ENCODE peak calls at places on chromosomes 6 and 20, in eight cellular contexts. M, H, S, Q, J, A, L and D are unnamed samples.

GRCh38 chr6:147508073-147508870 is at the start of gene SAMD5:
- DNase-seq in M (peak), H (peak), S (no peak), Q (peak), J (peak), A (peak), L (peak), D (peak)

GRCh38 chr6:147213772-147214171 is 9.6 kb downstream of the STXBP5 start:
- DNase-seq in M (no peak), H (no peak), S (no peak), Q (no peak), J (no peak), A (no peak), L (no peak), D (no peak)

GRCh38 chr6:110325197-110325596 is 33.0 kb downstream of the METTL24 start:
- DNase-seq in M (peak), H (no peak), S (no peak), Q (no peak), J (peak), A (peak), L (no peak), D (no peak)

GRCh38 chr6:80003841-80004198 is 629 bp upstream of the TTK start:
- DNase-seq in M (peak), H (no peak), S (peak), Q (peak), J (no peak), A (no peak), L (peak), D (no peak)

GRCh38 chr20:43975096-43975768 is 60.6 kb downstream of the TOX2 start:
- DNase-seq in M (no peak), H (no peak), S (no peak), Q (no peak), J (peak), A (no peak), L (no peak), D (peak)

GRCh38 chr20:59405819-59406218 is 105.4 kb downstream of the EDN3 start:
- DNase-seq in M (no peak), H (no peak), S (no peak), Q (no peak), J (no peak), A (no peak), L (no peak), D (no peak)

GRCh38 chr6:140871911-140872310 is 1260.8 kb upstream of the GJE1 start:
- DNase-seq in M (no peak), H (no peak), S (no peak), Q (no peak), J (peak), A (no peak), L (no peak), D (no peak)

GRCh38 chr20:48184229-48184628 is 398.9 kb upstream of the SULF2 start:
- DNase-seq in M (no peak), H (no peak), S (no peak), Q (no peak), J (no peak), A (no peak), L (no peak), D (no peak)

GRCh38 chr20:32155017-32155965 is 45.8 kb downstream of the TM9SF4 start:
- DNase-seq in M (peak), H (peak), S (peak), Q (peak), J (peak), A (peak), L (peak), D (peak)

GRCh38 chr6:48389146-48390043 is 278.4 kb upstream of the PTCHD4 start:
- DNase-seq in M (peak), H (no peak), S (no peak), Q (no peak), J (no peak), A (no peak), L (no peak), D (no peak)

GRCh38 chr6:95203153-95203754 is 374.1 kb upstream of the MANEA start:
- DNase-seq in M (no peak), H (peak), S (no peak), Q (no peak), J (peak), A (peak), L (no peak), D (no peak)

GRCh38 chr6:163313981-163314380 is 100.5 kb upstream of the QKI start:
- DNase-seq in M (no peak), H (no peak), S (no peak), Q (no peak), J (no peak), A (no peak), L (no peak), D (no peak)

GRCh38 chr6:16761469-16762264 is 407 bp upstream of the ATXN1 start:
- DNase-seq in M (peak), H (peak), S (peak), Q (peak), J (peak), A (peak), L (peak), D (peak)
- TF ChIP-seq POLR2A in M (peak), H (no peak), S (no peak), Q (no peak), J (peak), A (peak), L (no peak), D (no peak)

DNA sequence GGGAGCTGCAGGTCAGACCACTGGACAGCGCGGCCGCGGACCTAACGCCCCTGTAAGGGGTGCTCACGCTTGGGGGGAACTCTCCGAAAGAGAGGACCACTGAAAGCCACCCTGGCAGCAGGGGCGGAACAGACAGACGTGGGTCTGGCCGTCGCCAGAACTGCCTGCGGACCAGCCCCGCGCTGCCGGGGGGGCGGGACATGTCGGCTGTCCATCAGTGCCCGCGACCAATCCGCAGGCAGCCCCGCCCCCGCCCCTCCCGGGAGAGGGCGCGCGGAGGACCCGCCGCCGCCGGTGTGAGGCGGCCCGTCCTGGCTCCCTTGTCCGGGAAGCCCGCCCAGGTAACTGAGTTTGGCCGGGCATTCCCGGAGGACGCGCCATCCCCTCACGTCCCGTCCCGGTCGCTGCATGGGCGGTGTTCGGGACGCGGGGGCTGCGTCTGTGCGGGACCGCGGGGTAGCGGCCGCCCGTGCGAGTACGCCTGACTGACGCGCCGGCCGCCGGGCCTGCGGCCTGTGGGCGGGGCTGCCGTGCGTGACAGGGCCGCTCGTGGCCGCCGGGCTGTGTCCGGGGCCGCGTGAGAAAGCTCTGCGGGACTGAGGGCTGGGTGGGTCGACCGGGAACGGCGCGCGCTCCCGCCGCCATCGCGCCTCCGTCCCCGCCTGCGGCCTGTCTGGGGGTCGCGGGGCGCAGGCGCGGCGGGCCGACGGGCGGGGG is 490 bp upstream of the PLCG1 start:
- DNase-seq in M (peak), H (peak), S (peak), Q (peak), J (peak), A (peak), L (peak), D (peak)
- TF ChIP-seq POLR2A in M (peak), H (peak), S (no peak), Q (peak), J (peak), A (peak), L (peak), D (peak)

GRCh38 chr6:12058164-12058926 is 46.2 kb downstream of the HIVEP1 start:
- DNase-seq in M (no peak), H (no peak), S (no peak), Q (no peak), J (no peak), A (peak), L (no peak), D (no peak)

GRCh38 chr6:12064538-12064937 is 52.4 kb downstream of the HIVEP1 start:
- DNase-seq in M (no peak), H (no peak), S (no peak), Q (no peak), J (no peak), A (no peak), L (no peak), D (no peak)

GRCh38 chr6:12064125-12064524 is 52.0 kb downstream of the HIVEP1 start:
- DNase-seq in M (no peak), H (no peak), S (no peak), Q (no peak), J (peak), A (no peak), L (no peak), D (no peak)

GRCh38 chr6:12062605-12063004 is 50.5 kb downstream of the HIVEP1 start:
- DNase-seq in M (no peak), H (no peak), S (no peak), Q (no peak), J (no peak), A (no peak), L (no peak), D (no peak)

DNA sequence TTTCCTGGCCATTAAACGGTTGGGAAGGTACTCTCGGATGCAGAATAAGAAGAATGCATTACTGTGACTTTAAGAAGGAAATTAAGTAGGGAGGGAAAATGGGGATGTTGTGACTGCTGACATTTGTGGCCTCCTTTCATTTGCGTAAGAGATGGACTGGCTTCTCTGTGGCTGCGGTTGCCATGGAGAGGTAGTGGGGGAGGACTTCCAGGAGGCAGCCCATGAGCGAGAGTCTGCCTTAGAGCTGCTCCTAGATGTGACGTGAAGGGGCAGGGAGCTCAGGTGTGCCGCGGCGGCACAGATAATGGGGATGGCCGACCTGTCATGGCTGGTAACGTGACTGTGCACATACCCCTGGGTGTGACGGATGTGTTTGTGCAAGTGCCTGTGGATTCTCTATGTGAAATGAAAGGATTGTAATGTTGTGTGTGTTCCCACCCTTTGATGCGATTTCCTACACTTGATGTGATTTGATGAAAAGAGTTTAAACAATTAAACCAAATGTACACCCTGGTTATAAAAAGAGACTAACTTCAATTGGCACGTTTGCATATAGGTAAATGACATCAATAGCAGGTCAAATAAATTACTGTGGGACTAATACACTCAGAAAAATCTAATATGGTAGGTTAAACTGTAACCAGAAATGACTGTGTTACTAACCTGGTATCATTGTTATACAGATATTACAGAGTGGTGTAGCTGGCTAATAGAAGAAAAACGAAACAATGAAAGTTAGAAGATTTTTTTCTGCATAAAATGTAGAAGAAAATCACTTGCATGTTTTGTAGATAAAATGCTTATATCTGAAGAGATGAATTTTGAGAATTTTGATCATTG is 48.9 kb downstream of the HIVEP1 start:
- DNase-seq in M (peak), H (no peak), S (peak), Q (peak), J (peak), A (peak), L (no peak), D (peak)
- TF ChIP-seq POLR2A in M (no peak), H (no peak), S (no peak), Q (no peak), J (no peak), A (no peak), L (no peak), D (no peak)

GRCh38 chr6:10720229-10720959 is 2.5 kb upstream of the TMEM14C start:
- DNase-seq in M (peak), H (peak), S (no peak), Q (peak), J (peak), A (peak), L (no peak), D (no peak)
- TF ChIP-seq POLR2A in M (peak), H (peak), S (no peak), Q (no peak), J (no peak), A (peak), L (no peak), D (peak)

GRCh38 chr20:53609501-53610445 is 16.1 kb upstream of the ZNF217 start:
- DNase-seq in M (peak), H (peak), S (no peak), Q (peak), J (peak), A (no peak), L (peak), D (no peak)
- TF ChIP-seq POLR2A in M (no peak), H (no peak), S (no peak), Q (no peak), J (no peak), A (no peak), L (no peak), D (no peak)

DNA sequence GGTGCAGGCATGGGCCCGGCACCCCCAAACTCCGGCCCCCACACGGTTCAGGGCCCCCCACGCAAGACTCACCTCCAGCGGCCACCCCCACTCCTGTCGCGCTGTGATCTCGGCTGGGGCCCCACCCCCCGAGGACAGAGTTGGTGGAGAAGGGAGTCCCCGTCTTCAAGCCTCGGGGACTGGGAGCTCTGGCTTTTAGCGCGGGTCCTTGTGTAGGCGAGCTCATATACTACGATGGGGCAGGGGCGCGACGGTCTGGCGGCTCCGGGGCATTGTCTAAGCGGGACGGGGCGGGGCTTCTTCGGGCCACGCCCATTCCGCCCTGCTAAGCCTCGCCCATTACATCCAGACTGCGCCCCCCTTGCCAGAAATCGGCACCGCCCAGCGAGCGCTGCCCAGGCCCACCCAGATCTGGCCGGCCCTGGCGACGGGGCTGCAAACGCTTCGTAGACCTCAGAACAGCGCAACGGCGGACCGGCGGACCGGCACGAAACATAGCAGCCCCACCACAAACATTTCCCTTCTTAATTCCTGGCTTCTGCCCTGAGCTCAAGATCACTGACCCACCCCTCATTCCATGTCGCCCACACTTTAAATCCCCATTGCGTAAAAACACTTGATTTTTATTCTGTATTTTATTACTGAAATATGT is 1.0 kb upstream of the DDAH2 start:
- DNase-seq in M (peak), H (peak), S (peak), Q (peak), J (peak), A (peak), L (peak), D (peak)
- TF ChIP-seq POLR2A in M (peak), H (peak), S (no peak), Q (peak), J (no peak), A (peak), L (no peak), D (peak)

GRCh38 chr6:31575952-31576684 is 753 bp downstream of the TNF start:
- DNase-seq in M (no peak), H (no peak), S (no peak), Q (no peak), J (no peak), A (no peak), L (no peak), D (no peak)

GRCh38 chr6:31574106-31575061 is 981 bp upstream of the TNF start:
- DNase-seq in M (no peak), H (no peak), S (no peak), Q (no peak), J (no peak), A (no peak), L (no peak), D (no peak)

GRCh38 chr6:31576897-31577341 is 1.6 kb downstream of the TNF start:
- DNase-seq in M (peak), H (no peak), S (no peak), Q (no peak), J (no peak), A (no peak), L (no peak), D (no peak)

GRCh38 chr6:31573239-31574105 is 1.4 kb downstream of the LTA start:
- DNase-seq in M (no peak), H (no peak), S (no peak), Q (no peak), J (no peak), A (no peak), L (no peak), D (no peak)

GRCh38 chr6:31575335-31575901 is at the start of gene TNF:
- DNase-seq in M (peak), H (no peak), S (peak), Q (peak), J (no peak), A (peak), L (no peak), D (no peak)
- TF ChIP-seq POLR2A in M (peak), H (no peak), S (no peak), Q (no peak), J (no peak), A (peak), L (no peak), D (no peak)

DNA sequence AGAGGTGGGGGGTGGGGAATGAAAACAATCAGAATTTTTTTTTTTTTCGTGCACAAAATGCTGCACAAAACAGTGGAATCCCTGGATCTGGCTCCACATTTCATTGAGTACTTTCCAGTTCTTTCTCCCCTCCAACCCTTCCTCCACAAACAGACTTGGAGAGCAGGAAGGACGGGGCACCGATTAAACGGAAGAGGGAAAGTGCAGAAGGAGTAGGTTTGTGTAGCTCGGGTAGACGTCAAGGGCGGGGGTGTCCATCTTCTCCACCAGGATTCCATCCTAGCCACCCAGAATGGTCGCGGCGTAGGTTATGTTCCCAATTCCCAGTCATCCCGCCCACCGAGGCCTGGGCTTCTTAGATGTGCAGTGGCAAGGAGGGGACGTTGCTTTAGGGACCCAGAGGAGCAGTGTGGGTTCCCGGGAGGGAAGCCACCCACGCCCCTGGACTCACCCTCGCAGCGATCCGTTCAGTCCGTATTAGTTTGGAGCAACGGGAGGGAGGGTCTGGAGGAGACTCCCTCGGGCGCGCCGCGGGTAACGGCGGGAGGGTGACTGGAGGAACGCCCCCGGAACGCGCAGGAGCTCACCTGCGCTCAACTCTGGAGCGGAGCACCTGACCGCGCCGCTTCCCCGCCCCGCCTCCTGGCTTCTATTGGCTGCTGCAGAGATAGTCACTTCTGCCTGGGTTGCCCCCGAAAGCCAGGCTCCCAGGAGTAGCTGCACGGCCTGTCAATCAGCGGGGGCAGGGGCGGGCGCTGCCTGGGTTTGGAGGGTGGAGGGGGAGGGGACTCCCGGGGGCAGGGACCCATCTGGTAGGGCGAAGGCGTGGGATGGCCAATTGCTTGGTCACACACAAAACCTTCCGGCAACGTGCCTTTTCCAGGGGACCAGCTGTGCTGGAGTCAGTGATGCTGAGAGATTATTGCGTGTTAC is at the start of gene ENPP5:
- DNase-seq in M (peak), H (no peak), S (peak), Q (peak), J (no peak), A (peak), L (peak), D (no peak)
- TF ChIP-seq POLR2A in M (peak), H (no peak), S (no peak), Q (no peak), J (no peak), A (peak), L (peak), D (no peak)

GRCh38 chr6:3176562-3177355 is 19.4 kb upstream of the TUBB2A start:
- DNase-seq in M (no peak), H (peak), S (peak), Q (no peak), J (peak), A (no peak), L (no peak), D (peak)

GRCh38 chr6:3186974-3187382 is 29.6 kb upstream of the TUBB2A start:
- DNase-seq in M (no peak), H (no peak), S (no peak), Q (no peak), J (no peak), A (no peak), L (no peak), D (no peak)

GRCh38 chr6:3175742-3176321 is 18.5 kb upstream of the TUBB2A start:
- DNase-seq in M (no peak), H (no peak), S (no peak), Q (no peak), J (no peak), A (no peak), L (no peak), D (no peak)

GRCh38 chr6:3183071-3183470 is 25.7 kb upstream of the TUBB2A start:
- DNase-seq in M (no peak), H (peak), S (no peak), Q (no peak), J (no peak), A (no peak), L (no peak), D (no peak)

GRCh38 chr6:3181105-3181504 is 23.8 kb upstream of the TUBB2A start:
- DNase-seq in M (no peak), H (no peak), S (no peak), Q (no peak), J (no peak), A (no peak), L (no peak), D (no peak)
- TF ChIP-seq POLR2A in M (no peak), H (no peak), S (no peak), Q (no peak), J (no peak), A (no peak), L (no peak), D (no peak)